ENCODE peak calls at places on chromosomes 12 and 14, in six cellular contexts. U is endothelial cell of umbilical vein, C is K562, D is IMR-90, S is dorsolateral prefrontal cortex, G is breast epithelium. O is an unnamed sample.

GRCh38 chr12:69274861-69275260 is 35.5 kb downstream of the CPSF6 start:
- DNase-seq in U (peak; percentile 54), C (no peak), D (peak; percentile 48), S (no peak), G (no peak), O (peak; percentile 35)

GRCh38 chr14:103597623-103598372 is 31.2 kb upstream of the KLC1 start:
- DNase-seq in U (no peak), C (peak; percentile 30), D (peak; percentile 95), S (peak; percentile 5), G (no peak), O (peak; percentile 90)

GRCh38 chr12:75977590-75977951 is 54.0 kb downstream of the PHLDA1 start:
- DNase-seq in U (no peak), C (no peak), D (no peak), S (no peak), G (no peak), O (no peak)

GRCh38 chr12:678747-679712 is 15.8 kb upstream of the NINJ2 start:
- DNase-seq in U (no peak), C (no peak), D (no peak), S (no peak), G (no peak), O (no peak)

GRCh38 chr14:101019541-101019940 is 116.0 kb upstream of the RTL1 start:
- DNase-seq in U (no peak), C (peak; percentile 11), D (no peak), S (no peak), G (peak; percentile 10), O (no peak)

GRCh38 chr12:98591209-98591608 is 2.3 kb upstream of the SLC25A3 start:
- DNase-seq in U (no peak), C (no peak), D (peak; percentile 32), S (no peak), G (no peak), O (peak; percentile 52)

GRCh38 chr12:101480849-101481248 is 5.7 kb downstream of the SPIC start:
- DNase-seq in U (no peak), C (no peak), D (no peak), S (no peak), G (no peak), O (no peak)

GRCh38 chr12:42469355-42470006 is 120.1 kb downstream of the PRICKLE1 start:
- DNase-seq in U (no peak), C (no peak), D (no peak), S (no peak), G (no peak), O (no peak)

GRCh38 chr12:6367065-6367968 is 8.0 kb downstream of the SCNN1A start:
- DNase-seq in U (peak; percentile 67), C (no peak), D (peak; percentile 28), S (no peak), G (no peak), O (peak; percentile 74)

GRCh38 chr12:3973269-3973884 is 100.2 kb upstream of the PARP11 start:
- DNase-seq in U (no peak), C (no peak), D (no peak), S (no peak), G (no peak), O (no peak)

GRCh38 chr12:57094194-57095160 is 5.6 kb downstream of the NAB2 start:
- DNase-seq in U (no peak), C (no peak), D (no peak), S (no peak), G (no peak), O (no peak)

GRCh38 chr14:45287609-45288008 is 34.6 kb upstream of the MIS18BP1 start:
- DNase-seq in U (no peak), C (no peak), D (no peak), S (no peak), G (no peak), O (peak; percentile 1)

GRCh38 chr12:94263905-94264655 is 115.7 kb downstream of the PLXNC1 start:
- DNase-seq in U (no peak), C (no peak), D (no peak), S (no peak), G (no peak), O (peak; percentile 84)

GRCh38 chr14:61130512-61131260 is 149.6 kb downstream of the SLC38A6 start:
- DNase-seq in U (no peak), C (no peak), D (no peak), S (no peak), G (peak; percentile 59), O (no peak)

GRCh38 chr14:50089213-50089612 is 27.2 kb downstream of the VCPKMT start:
- DNase-seq in U (no peak), C (no peak), D (no peak), S (no peak), G (no peak), O (no peak)

GRCh38 chr14:103019827-103020226 is 37.5 kb downstream of the CDC42BPB start:
- DNase-seq in U (no peak), C (no peak), D (no peak), S (no peak), G (no peak), O (no peak)

GRCh38 chr12:26434299-26434915 is 239.0 kb downstream of the SSPN start:
- DNase-seq in U (peak; percentile 69), C (peak; percentile 28), D (peak; percentile 68), S (peak; percentile 11), G (no peak), O (peak; percentile 81)

GRCh38 chr12:31914927-31915326 is 44.3 kb upstream of the RESF1 start:
- DNase-seq in U (no peak), C (no peak), D (no peak), S (no peak), G (no peak), O (no peak)

DNA sequence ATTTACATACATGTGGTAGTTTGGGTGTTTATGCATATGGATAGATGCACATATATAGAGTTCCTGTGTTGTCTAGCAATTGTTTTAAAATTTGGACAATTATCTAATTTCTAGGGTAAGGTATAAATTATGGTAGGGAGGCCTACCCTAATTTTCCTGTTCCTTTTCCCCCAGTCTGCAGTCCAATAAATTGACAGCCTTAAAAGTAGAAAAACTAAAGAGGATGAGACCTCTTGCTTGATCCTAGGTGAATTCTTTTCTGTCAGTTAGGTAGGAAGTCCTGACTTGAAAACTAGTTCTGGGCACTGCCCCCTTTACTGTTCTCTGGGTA is 2.1 kb upstream of the CDKN1B start:
- DNase-seq in U (no peak), C (no peak), D (no peak), S (no peak), G (no peak), O (no peak)
- H3K4me3 ChIP-seq in U (peak overlapping the region; percentile 47), C (no peak overlapping the region), D (no peak overlapping the region), S (peak overlapping the region; percentile 40), G (peak overlapping the region; percentile 3), O (no peak overlapping the region)

DNA sequence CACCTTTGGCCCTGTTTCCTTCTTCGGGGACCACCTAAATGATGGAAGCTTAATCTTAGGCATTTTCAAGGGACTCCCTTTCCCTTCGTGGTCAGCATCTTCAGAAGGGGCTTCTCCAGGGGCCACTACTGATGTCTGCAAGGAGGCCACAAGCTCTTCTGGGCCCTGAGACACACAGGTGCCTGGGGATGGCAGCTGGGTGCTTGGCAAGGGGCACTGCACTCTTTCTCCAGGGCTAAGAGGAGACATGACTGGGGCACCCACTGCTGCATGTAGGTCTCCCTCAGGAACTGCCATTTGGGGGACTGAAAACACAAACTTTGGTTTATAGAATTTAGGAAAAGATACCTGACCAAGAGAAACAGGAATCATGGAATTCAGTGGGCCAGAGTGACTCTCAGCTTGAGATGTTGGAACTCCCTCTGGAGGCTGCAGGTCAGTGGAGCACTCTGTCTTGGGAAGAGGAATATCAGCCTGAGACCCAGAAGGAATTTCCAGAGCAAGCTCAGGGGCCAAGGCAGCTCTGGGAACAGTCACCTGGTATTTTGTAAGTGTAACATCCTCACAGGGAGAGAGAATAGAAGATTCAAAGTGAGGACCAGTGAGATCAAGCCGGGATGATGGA is 16.0 kb downstream of the PLD4 start:
- DNase-seq in U (no peak), C (no peak), D (peak; percentile 11), S (no peak), G (no peak), O (peak; percentile 33)
- TF ChIP-seq CTCF in U (no peak), C (peak; percentile 21), D (peak; percentile 39), S (no peak), G (no peak), O (peak; percentile 53)

GRCh38 chr12:121791671-121792496 is 1.6 kb downstream of the RHOF start:
- DNase-seq in U (no peak), C (no peak), D (no peak), S (no peak), G (no peak), O (no peak)
- H3K4me3 ChIP-seq in U (no peak overlapping the region), C (no peak overlapping the region), D (no peak overlapping the region), S (peak overlapping the region; percentile 65), G (no peak overlapping the region), O (no peak overlapping the region)

GRCh38 chr14:74720526-74720925 is 7.6 kb downstream of the FCF1 start:
- DNase-seq in U (no peak), C (no peak), D (peak; percentile 90), S (no peak), G (no peak), O (peak; percentile 65)
- TF ChIP-seq CTCF in U (no peak), C (no peak), D (no peak), S (no peak), G (no peak), O (no peak)

GRCh38 chr12:38776657-38777056 is 128.7 kb downstream of the CPNE8 start:
- DNase-seq in U (no peak), C (no peak), D (no peak), S (no peak), G (no peak), O (peak; percentile 4)

GRCh38 chr12:38775457-38775856 is 129.9 kb downstream of the CPNE8 start:
- DNase-seq in U (no peak), C (no peak), D (no peak), S (no peak), G (no peak), O (no peak)

GRCh38 chr12:38772427-38772826 is 133.0 kb downstream of the CPNE8 start:
- DNase-seq in U (no peak), C (no peak), D (no peak), S (no peak), G (no peak), O (no peak)

GRCh38 chr12:38771871-38772270 is 133.5 kb downstream of the CPNE8 start:
- DNase-seq in U (no peak), C (no peak), D (no peak), S (no peak), G (no peak), O (peak; percentile 5)
- H3K4me3 ChIP-seq in U (no peak overlapping the region), C (no peak overlapping the region), D (no peak overlapping the region), S (no peak overlapping the region), G (no peak overlapping the region), O (no peak overlapping the region)

GRCh38 chr12:95851609-95852008 is 7.1 kb upstream of the SNRPF start:
- DNase-seq in U (no peak), C (no peak), D (no peak), S (no peak), G (no peak), O (no peak)

GRCh38 chr12:95852133-95852532 is 6.6 kb upstream of the SNRPF start:
- DNase-seq in U (no peak), C (no peak), D (no peak), S (no peak), G (no peak), O (no peak)

GRCh38 chr12:95848575-95849388 is 10.0 kb upstream of the SNRPF start:
- DNase-seq in U (peak; percentile 80), C (no peak), D (peak; percentile 48), S (no peak), G (no peak), O (peak; percentile 63)
- TF ChIP-seq CTCF in U (peak; percentile 30), C (no peak), D (peak; percentile 50), S (no peak), G (no peak), O (peak; percentile 49)

GRCh38 chr14:31341280-31341679 is 79.1 kb downstream of the HEATR5A start:
- DNase-seq in U (no peak), C (no peak), D (no peak), S (no peak), G (no peak), O (no peak)
- H3K4me3 ChIP-seq in U (no peak overlapping the region), C (no peak overlapping the region), D (no peak overlapping the region), S (no peak overlapping the region), G (no peak overlapping the region), O (no peak overlapping the region)

GRCh38 chr14:32077081-32078029 is at the start of gene ARHGAP5:
- DNase-seq in U (peak; percentile 63), C (no peak), D (peak; percentile 14), S (peak; percentile 73), G (peak; percentile 39), O (peak; percentile 47)
- TF ChIP-seq CTCF in U (no peak), C (no peak), D (peak; percentile 16), S (no peak), G (peak; percentile 11), O (peak; percentile 13)

O was measured in choroid plexus epithelial cell.